ENCODE peak calls at places on chromosomes 7 and 10, in four cellular contexts. Q is neural progenitor cell, Y is GM23338, M is PC-3. S is an unnamed sample.

GRCh38 chr7:43439631-43440401 is 143.1 kb upstream of the STK17A start:
- DNase-seq in M (peak; percentile 68), Y (peak; percentile 91), Q (peak; percentile 82), S (peak; percentile 56)

GRCh38 chr7:55517191-55517633 is 55.1 kb downstream of the VOPP1 start:
- DNase-seq in Q (no peak), Y (no peak), M (no peak), S (peak; percentile 27)

GRCh38 chr10:86292462-86293322 is 73.9 kb downstream of the GRID1 start:
- DNase-seq in Q (no peak), Y (no peak), M (no peak), S (no peak)

GRCh38 chr7:17099083-17099973 is 199.1 kb upstream of the AHR start:
- DNase-seq in Y (no peak), M (peak; percentile 96), Q (no peak), S (no peak)

GRCh38 chr7:143345428-143345900 is 17.0 kb downstream of the FAM131B start:
- DNase-seq in M (no peak), Q (peak; percentile 88), Y (peak; percentile 95), S (no peak)

GRCh38 chr10:103040424-103040823 is 122.3 kb downstream of the CNNM2 start:
- DNase-seq in M (peak; percentile 16), Y (no peak), Q (no peak), S (no peak)

GRCh38 chr10:61752111-61753011 is 89.6 kb downstream of the CABCOCO1 start:
- DNase-seq in Q (no peak), M (peak; percentile 98), Y (no peak), S (peak; percentile 40)

GRCh38 chr7:55344840-55345239 is 20.3 kb upstream of the LANCL2 start:
- DNase-seq in Q (no peak), Y (peak; percentile 59), M (no peak), S (no peak)

GRCh38 chr7:105454921-105455320 is 66.2 kb upstream of the SRPK2 start:
- DNase-seq in Q (no peak), M (no peak), Y (no peak), S (no peak)

GRCh38 chr10:2619472-2619871 is 447.9 kb upstream of the PFKP start:
- DNase-seq in M (peak; percentile 10), Y (peak; percentile 72), Q (peak; percentile 60), S (no peak)

GRCh38 chr7:158084555-158084954 is 503.1 kb downstream of the PTPRN2 start:
- DNase-seq in M (no peak), Y (no peak), Q (no peak), S (no peak)

GRCh38 chr10:129760003-129760315 is 204.1 kb downstream of the EBF3 start:
- DNase-seq in Q (no peak), Y (no peak), M (no peak), S (no peak)

GRCh38 chr7:130272456-130273080 is 5.9 kb downstream of the CPA2 start:
- DNase-seq in Q (peak; percentile 71), M (no peak), Y (peak; percentile 46), S (no peak)

GRCh38 chr10:124092270-124093075 is 925 bp downstream of the CHST15 start:
- DNase-seq in Y (peak; percentile 82), Q (peak; percentile 87), M (peak; percentile 30), S (peak; percentile 93)

GRCh38 chr10:99435986-99436633 is 5.7 kb upstream of the GOT1 start:
- DNase-seq in M (peak; percentile 72), Y (peak; percentile 65), Q (peak; percentile 48), S (peak; percentile 69)

GRCh38 chr10:7084255-7085005 is 326.4 kb downstream of the SFMBT2 start:
- DNase-seq in Y (no peak), Q (no peak), M (no peak), S (no peak)

GRCh38 chr10:60649485-60650271 is 128.6 kb upstream of the CDK1 start:
- DNase-seq in Q (no peak), Y (no peak), M (peak; percentile 76), S (no peak)

GRCh38 chr7:42972703-42973500 is 40.7 kb downstream of the MRPL32 start:
- DNase-seq in M (peak; percentile 72), Y (peak; percentile 6), Q (no peak), S (no peak)

GRCh38 chr7:95908499-95908898 is 136.1 kb downstream of the DYNC1I1 start:
- DNase-seq in Q (no peak), M (no peak), Y (no peak), S (no peak)

GRCh38 chr7:116236020-116236630 is 25.8 kb downstream of the TES start:
- DNase-seq in Y (peak; percentile 67), Q (peak; percentile 56), M (peak; percentile 70), S (peak; percentile 73)
- TF ChIP-seq CTCF in Y (peak; percentile 76), Q (peak; percentile 73), M (peak; percentile 72), S (peak; percentile 65)

GRCh38 chr10:80131499-80131901 is 1.0 kb upstream of the PLAC9 start:
- DNase-seq in Q (peak; percentile 39), Y (peak; percentile 76), M (peak; percentile 56), S (no peak)

GRCh38 chr10:80133221-80133620 is 691 bp downstream of the PLAC9 start:
- DNase-seq in Q (no peak), M (peak; percentile 47), Y (peak; percentile 24), S (no peak)

GRCh38 chr10:80137031-80137712 is 4.6 kb downstream of the PLAC9 start:
- DNase-seq in Q (peak; percentile 11), Y (no peak), M (no peak), S (no peak)

GRCh38 chr10:80136134-80136571 is 3.6 kb downstream of the PLAC9 start:
- DNase-seq in M (peak; percentile 15), Y (peak; percentile 34), Q (no peak), S (no peak)

DNA sequence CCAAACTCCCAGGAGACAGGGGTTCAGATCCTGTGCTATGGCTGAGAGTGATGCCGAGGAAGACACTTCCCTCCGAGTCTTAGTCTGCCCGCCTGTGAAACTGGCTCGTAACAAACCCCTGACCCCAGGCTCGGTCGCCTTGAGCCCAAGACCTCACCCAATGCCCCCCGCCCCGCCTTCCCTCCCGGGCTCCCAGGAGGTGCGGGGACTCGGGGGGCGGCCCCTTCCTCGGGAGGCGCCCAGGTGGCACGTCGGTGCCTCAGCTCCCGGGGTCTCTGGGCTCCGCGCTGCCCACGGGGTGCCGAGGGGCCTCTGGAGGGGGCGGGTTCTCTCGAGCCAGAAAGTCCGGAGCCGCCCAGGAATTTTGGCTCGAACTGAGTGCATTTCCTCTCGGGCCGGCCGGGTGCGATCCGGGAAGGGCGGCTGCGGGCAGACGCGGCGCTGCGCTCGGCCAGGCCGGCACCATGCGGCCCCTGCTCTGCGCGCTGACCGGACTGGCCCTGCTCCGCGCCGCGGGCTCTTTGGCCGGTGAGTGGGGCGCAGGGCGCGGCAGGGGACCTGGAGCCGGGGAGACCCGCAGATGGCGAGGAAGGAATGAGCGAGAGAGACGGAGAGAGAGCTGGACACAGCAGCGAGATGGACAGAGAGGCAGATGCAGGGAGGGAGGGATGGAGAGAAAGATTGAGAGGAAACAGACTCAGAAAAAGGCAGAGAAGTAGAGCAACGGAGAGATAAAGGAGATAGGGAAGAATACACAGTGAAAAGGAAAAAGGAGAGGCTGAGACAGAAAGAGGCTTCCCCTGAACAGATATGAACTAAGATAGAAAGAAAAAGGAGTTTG is at the start of gene PLAC9:
- DNase-seq in Q (peak; percentile 60), M (peak; percentile 67), Y (peak; percentile 73), S (no peak)
- TF ChIP-seq EZH2 in Q (peak; percentile 79), M (peak; percentile 99), Y (no peak), S (no peak)

GRCh38 chr10:59388577-59388976 is 26.2 kb upstream of the FAM13C start:
- DNase-seq in Q (peak; percentile 9), Y (peak; percentile 36), M (peak; percentile 20), S (no peak)
- H3F3A ChIP-seq in Q (peaks cover 7% of the 10 kb centered on the region), Y (no peaks in the 10 kb centered on the region), M (no peaks in the 10 kb centered on the region), S (no peaks in the 10 kb centered on the region)

DNA sequence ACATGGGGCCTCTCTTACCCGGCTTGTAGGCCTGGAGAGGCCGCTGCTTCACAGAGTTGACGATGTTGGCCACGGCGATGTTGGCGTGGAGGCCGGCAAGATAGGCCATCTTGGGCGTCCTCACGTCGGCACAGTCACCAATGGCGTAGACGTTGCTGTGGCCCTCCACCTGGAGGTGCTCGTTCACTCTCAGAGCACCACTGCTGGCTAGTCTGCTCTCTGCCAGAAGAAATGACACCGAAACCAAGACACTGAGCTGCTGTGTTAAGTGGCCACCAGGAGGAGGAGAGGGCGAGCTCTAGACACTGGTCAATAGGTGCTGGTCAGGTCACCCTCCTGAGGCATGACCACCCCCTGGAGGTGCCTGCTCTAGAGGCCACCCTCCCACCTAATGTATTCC is 17.7 kb downstream of the AIFM2 start:
- DNase-seq in M (no peak), Y (peak; percentile 12), Q (no peak), S (no peak)
- TF ChIP-seq CTCF in M (peak; percentile 37), Y (peak; percentile 29), Q (no peak), S (no peak)

GRCh38 chr7:73647725-73648592 is 19.7 kb upstream of the VPS37D start:
- DNase-seq in M (peak; percentile 10), Y (peak; percentile 62), Q (peak; percentile 67), S (no peak)
- TF ChIP-seq EZH2 in M (peak; percentile 46), Y (peak; percentile 5), Q (peak; percentile 77), S (no peak)

GRCh38 chr7:115338016-115338415 is 416.1 kb downstream of the MDFIC start:
- DNase-seq in M (no peak), Y (no peak), Q (no peak), S (no peak)

GRCh38 chr7:115346685-115347084 is 424.8 kb downstream of the MDFIC start:
- DNase-seq in M (peak; percentile 29), Q (no peak), Y (no peak), S (no peak)

GRCh38 chr7:115340828-115341227 is 418.9 kb downstream of the MDFIC start:
- DNase-seq in M (peak; percentile 90), Q (no peak), Y (peak; percentile 20), S (no peak)
- H3F3A ChIP-seq in M (no peaks in the 10 kb centered on the region), Q (no peaks in the 10 kb centered on the region), Y (no peaks in the 10 kb centered on the region), S (no peaks in the 10 kb centered on the region)

GRCh38 chr7:20312562-20312961 is 18.1 kb upstream of the ITGB8 start:
- DNase-seq in Q (no peak), M (no peak), Y (no peak), S (no peak)

GRCh38 chr7:20314216-20314615 is 16.5 kb upstream of the ITGB8 start:
- DNase-seq in Y (no peak), Q (no peak), M (no peak), S (no peak)

GRCh38 chr7:20307901-20308300 is 22.8 kb upstream of the ITGB8 start:
- DNase-seq in M (no peak), Y (peak; percentile 67), Q (peak; percentile 48), S (no peak)

GRCh38 chr7:20310963-20311742 is 19.5 kb upstream of the ITGB8 start:
- DNase-seq in Y (peak; percentile 42), M (peak; percentile 81), Q (peak; percentile 21), S (peak; percentile 75)

GRCh38 chr7:20311743-20312042 is 19.0 kb upstream of the ITGB8 start:
- DNase-seq in Q (no peak), M (no peak), Y (no peak), S (no peak)
- TF ChIP-seq CTCF in Q (no peak), M (peak; percentile 17), Y (no peak), S (no peak)

GRCh38 chr7:157044943-157045660 is 34.6 kb upstream of the MNX1 start:
- DNase-seq in Y (no peak), M (no peak), Q (no peak), S (no peak)
- TF ChIP-seq EZH2 in Y (no peak), M (no peak), Q (no peak), S (no peak)

DNA sequence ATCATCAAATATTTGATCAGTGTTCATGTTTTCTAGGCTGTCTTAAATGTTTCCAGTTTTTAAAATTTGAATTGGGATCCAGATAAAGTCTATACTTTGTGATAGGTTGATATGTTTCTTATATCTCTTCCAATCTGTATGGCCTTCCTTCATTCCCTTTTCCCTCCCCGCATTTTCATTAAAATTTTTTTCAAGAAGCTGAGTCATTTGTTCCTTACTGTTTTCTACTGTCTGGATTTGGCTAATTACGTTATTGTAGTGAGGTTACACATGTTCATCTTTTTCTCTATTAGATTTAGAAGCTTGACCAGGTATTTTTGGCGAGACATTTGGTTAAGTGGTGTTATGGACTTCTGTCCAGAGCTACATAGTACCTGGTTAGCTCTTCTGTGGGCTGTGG is 11.2 kb downstream of the GARS1 start:
- DNase-seq in Y (no peak), Q (no peak), M (no peak), S (no peak)
- H3F3A ChIP-seq in Y (no peaks in the 10 kb centered on the region), Q (no peaks in the 10 kb centered on the region), M (no peaks in the 10 kb centered on the region), S (peaks cover 3% of the 10 kb centered on the region)